ENCODE peak calls at places on chromosomes 4 and X, in eight cellular contexts. F, K, D, G, S, X, U and C are unnamed samples.

GRCh38 chr4:93334003-93334402 is 494.6 kb upstream of the ATOH1 start:
- DNase-seq in F (no peak), K (no peak), D (no peak), G (no peak), S (no peak), X (no peak), U (no peak), C (no peak)

GRCh38 chr4:6873291-6873690 is 36.3 kb upstream of the TBC1D14 start:
- DNase-seq in F (no peak), K (no peak), D (no peak), G (no peak), S (no peak), X (peak; percentile 35), U (no peak), C (no peak)

GRCh38 chr4:55363618-55364420 is 17.8 kb downstream of the SRD5A3 start:
- DNase-seq in F (no peak), K (no peak), D (no peak), G (no peak), S (no peak), X (no peak), U (no peak), C (no peak)

GRCh38 chrX:1751781-1752180 is 136.9 kb downstream of the ASMT start:
- DNase-seq in F (no peak), K (no peak), D (no peak), G (no peak), S (no peak), X (no peak), U (no peak), C (no peak)

GRCh38 chr4:7805533-7806079 is 134.1 kb downstream of the AFAP1 start:
- DNase-seq in F (peak; percentile 47), K (no peak), D (no peak), G (no peak), S (no peak), X (peak; percentile 98), U (no peak), C (peak; percentile 88)

GRCh38 chr4:68077737-68078136 is 51.9 kb downstream of the TMPRSS11F start:
- DNase-seq in F (no peak), K (no peak), D (no peak), G (no peak), S (no peak), X (no peak), U (no peak), C (no peak)

GRCh38 chrX:11893933-11894710 is 136.1 kb downstream of the MSL3 start:
- DNase-seq in F (no peak), K (no peak), D (no peak), G (no peak), S (no peak), X (no peak), U (no peak), C (peak; percentile 38)

GRCh38 chrX:139820358-139820984 is 112.4 kb downstream of the ATP11C start:
- DNase-seq in F (no peak), K (no peak), D (no peak), G (no peak), S (no peak), X (no peak), U (no peak), C (no peak)

GRCh38 chr4:184503869-184504300 is 29.5 kb upstream of the IRF2 start:
- DNase-seq in F (no peak), K (no peak), D (peak; percentile 12), G (no peak), S (no peak), X (peak; percentile 9), U (no peak), C (no peak)

GRCh38 chr4:68476191-68476590 is 28.9 kb downstream of the TMPRSS11E start:
- DNase-seq in F (no peak), K (no peak), D (no peak), G (no peak), S (no peak), X (no peak), U (no peak), C (no peak)

GRCh38 chrX:92232182-92232581 is 453.0 kb downstream of the PCDH11X start:
- DNase-seq in F (no peak), K (no peak), D (no peak), G (peak; percentile 2), S (no peak), X (peak; percentile 6), U (no peak), C (no peak)

GRCh38 chr4:108683479-108683878 is 33.1 kb downstream of the OSTC start:
- DNase-seq in F (peak; percentile 30), K (no peak), D (no peak), G (no peak), S (peak; percentile 11), X (peak; percentile 50), U (no peak), C (no peak)

GRCh38 chr4:111064342-111064993 is 441.6 kb upstream of the PITX2 start:
- DNase-seq in F (no peak), K (no peak), D (no peak), G (no peak), S (no peak), X (peak; percentile 0), U (no peak), C (peak; percentile 97)

GRCh38 chr4:38857354-38858096 is 908 bp upstream of the TLR6 start:
- DNase-seq in F (no peak), K (no peak), D (no peak), G (no peak), S (no peak), X (peak; percentile 84), U (no peak), C (peak; percentile 83)

GRCh38 chr4:181008164-181008563 is 1235.0 kb upstream of the TENM3 start:
- DNase-seq in F (no peak), K (no peak), D (no peak), G (no peak), S (no peak), X (no peak), U (no peak), C (peak; percentile 87)

GRCh38 chrX:13689519-13690211 is 737 bp downstream of the RAB9A start:
- DNase-seq in F (peak; percentile 47), K (no peak), D (no peak), G (no peak), S (no peak), X (peak; percentile 27), U (no peak), C (no peak)

GRCh38 chrX:145405012-145405411 is 157.7 kb downstream of the SPANXN1 start:
- DNase-seq in F (peak; percentile 42), K (no peak), D (no peak), G (peak; percentile 19), S (peak; percentile 2), X (peak; percentile 2), U (no peak), C (no peak)

GRCh38 chrX:41491267-41492004 is 44.3 kb downstream of the NYX start:
- DNase-seq in F (no peak), K (no peak), D (no peak), G (no peak), S (no peak), X (peak; percentile 91), U (no peak), C (peak; percentile 83)

GRCh38 chr4:147136308-147136707 is 190.6 kb upstream of the TTC29 start:
- DNase-seq in F (no peak), K (no peak), D (no peak), G (no peak), S (no peak), X (peak; percentile 93), U (no peak), C (no peak)

GRCh38 chrX:2708016-2708415 is 16.9 kb downstream of the CD99 start:
- DNase-seq in F (no peak), K (no peak), D (no peak), G (no peak), S (no peak), X (no peak), U (no peak), C (no peak)

GRCh38 chrX:119605398-119605738 is 856 bp downstream of the NKRF start:
- DNase-seq in F (peak; percentile 36), K (peak; percentile 4), D (no peak), G (no peak), S (no peak), X (no peak), U (no peak), C (no peak)

GRCh38 chr4:6574747-6575502 is at the start of gene MAN2B2:
- DNase-seq in F (peak; percentile 57), K (peak; percentile 75), D (peak; percentile 76), G (peak; percentile 88), S (peak; percentile 45), X (peak; percentile 82), U (peak; percentile 60), C (peak; percentile 35)

GRCh38 chr4:83223781-83224180 is 60.8 kb downstream of the COQ2 start:
- DNase-seq in F (no peak), K (no peak), D (no peak), G (no peak), S (no peak), X (peak; percentile 33), U (no peak), C (no peak)

GRCh38 chr4:1334579-1334895 is 12.5 kb upstream of the UVSSA start:
- DNase-seq in F (no peak), K (no peak), D (no peak), G (no peak), S (no peak), X (no peak), U (no peak), C (no peak)

GRCh38 chr4:113695328-113696169 is 66.0 kb downstream of the CAMK2D start:
- DNase-seq in F (no peak), K (no peak), D (no peak), G (no peak), S (no peak), X (peak; percentile 43), U (no peak), C (no peak)

GRCh38 chrX:53704294-53704693 is 17.8 kb upstream of the HUWE1 start:
- DNase-seq in F (no peak), K (no peak), D (no peak), G (no peak), S (no peak), X (no peak), U (no peak), C (no peak)

GRCh38 chr4:142201041-142201440 is 564.7 kb downstream of the IL15 start:
- DNase-seq in F (no peak), K (no peak), D (no peak), G (no peak), S (no peak), X (peak; percentile 16), U (no peak), C (no peak)

GRCh38 chrX:44775726-44776125 is 68.1 kb upstream of the DUSP21 start:
- DNase-seq in F (no peak), K (no peak), D (no peak), G (no peak), S (no peak), X (no peak), U (no peak), C (no peak)

GRCh38 chr4:163048447-163048846 is 118.2 kb downstream of the NAF1 start:
- DNase-seq in F (peak; percentile 7), K (no peak), D (no peak), G (peak; percentile 20), S (no peak), X (peak; percentile 46), U (no peak), C (no peak)

GRCh38 chrX:109732780-109733657 is at the start of gene ACSL4:
- DNase-seq in F (peak; percentile 88), K (peak; percentile 77), D (peak; percentile 80), G (peak; percentile 83), S (peak; percentile 89), X (peak; percentile 92), U (peak; percentile 71), C (peak; percentile 35)

GRCh38 chr4:23855912-23856605 is 33.8 kb downstream of the PPARGC1A start:
- DNase-seq in F (no peak), K (no peak), D (no peak), G (no peak), S (no peak), X (peak; percentile 26), U (no peak), C (no peak)

GRCh38 chr4:152342293-152342692 is 193.6 kb downstream of the FBXW7 start:
- DNase-seq in F (no peak), K (no peak), D (no peak), G (no peak), S (no peak), X (no peak), U (no peak), C (peak; percentile 42)

GRCh38 chrX:132119283-132119682 is 8.5 kb downstream of the FRMD7 start:
- DNase-seq in F (no peak), K (no peak), D (no peak), G (no peak), S (no peak), X (peak; percentile 27), U (no peak), C (no peak)

GRCh38 chrX:153608821-153609220 is 9.9 kb upstream of the CCNQ start:
- DNase-seq in F (no peak), K (no peak), D (no peak), G (no peak), S (no peak), X (peak; percentile 18), U (no peak), C (no peak)